ENCODE peak calls at places on chromosome 21, in five cellular contexts. N, J, I, L and U are unnamed samples.

GRCh38 chr21:31220567-31220966 is 123.5 kb downstream of the TIAM1 start:
- DNase-seq in N (peak; percentile 38), J (peak; percentile 20), I (no peak), L (no peak), U (no peak)

GRCh38 chr21:28834335-28835238 is 158.1 kb downstream of the LTN1 start:
- DNase-seq in N (no peak), J (no peak), I (no peak), L (no peak), U (no peak)

GRCh38 chr21:21188513-21189188 is 190.4 kb downstream of the NCAM2 start:
- DNase-seq in N (no peak), J (no peak), I (no peak), L (no peak), U (no peak)

GRCh38 chr21:44027607-44028286 is 15.6 kb downstream of the TRAPPC10 start:
- DNase-seq in N (no peak), J (no peak), I (no peak), L (no peak), U (no peak)

GRCh38 chr21:42079939-42080787 is 9.0 kb downstream of the UMODL1 start:
- DNase-seq in N (no peak), J (peak; percentile 42), I (no peak), L (no peak), U (no peak)

GRCh38 chr21:42757826-42758655 is 104.6 kb downstream of the PDE9A start:
- DNase-seq in N (no peak), J (no peak), I (peak; percentile 34), L (no peak), U (no peak)

GRCh38 chr21:40254540-40255455 is 387.6 kb downstream of the PCP4 start:
- DNase-seq in N (no peak), J (no peak), I (no peak), L (no peak), U (no peak)

GRCh38 chr21:44578371-44579055 is 1.9 kb downstream of the KRTAP10-5 start:
- DNase-seq in N (no peak), J (no peak), I (peak; percentile 15), L (no peak), U (peak; percentile 23)

GRCh38 chr21:39386194-39386593 is 37.3 kb upstream of the HMGN1 start:
- DNase-seq in N (no peak), J (no peak), I (no peak), L (peak; percentile 49), U (peak; percentile 38)

DNA sequence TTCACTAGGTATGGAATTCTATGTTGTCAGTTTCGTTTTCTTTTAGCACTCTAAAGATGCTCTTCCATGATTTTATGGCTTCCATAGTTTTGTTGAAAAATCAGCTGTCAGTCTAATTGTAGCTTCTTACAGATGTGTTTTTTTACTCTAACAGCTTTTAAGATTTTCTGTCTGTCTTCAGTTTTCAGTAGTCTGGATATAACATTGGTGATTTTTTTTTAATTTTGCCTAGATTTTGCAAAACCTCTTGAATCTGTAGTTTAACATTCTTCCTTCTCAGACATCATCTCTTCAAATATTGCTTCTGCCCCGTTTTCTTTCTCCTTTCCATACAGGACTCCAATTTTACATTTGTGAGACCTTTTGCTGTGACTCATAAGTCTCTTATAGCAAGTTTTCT is 17.9 kb upstream of the DYRK1A start:
- DNase-seq in N (no peak), J (no peak), I (no peak), L (no peak), U (no peak)
- H3K9me3 ChIP-seq in N (peaks cover 5% of the 10 kb centered on the region), J (peaks cover 63% of the 10 kb centered on the region), I (peaks cover 25% of the 10 kb centered on the region), L (peaks cover 3% of the 10 kb centered on the region), U (no peaks in the 10 kb centered on the region)

GRCh38 chr21:46092026-46092764 is 5.7 kb upstream of the COL6A2 start:
- DNase-seq in N (no peak), J (peak; percentile 98), I (no peak), L (peak; percentile 49), U (peak; percentile 77)

GRCh38 chr21:46091631-46092025 is 6.3 kb upstream of the COL6A2 start:
- DNase-seq in N (no peak), J (no peak), I (no peak), L (no peak), U (no peak)

GRCh38 chr21:46093668-46094400 is 4.1 kb upstream of the COL6A2 start:
- DNase-seq in N (no peak), J (no peak), I (no peak), L (peak; percentile 10), U (no peak)

GRCh38 chr21:46094401-46095105 is 3.4 kb upstream of the COL6A2 start:
- DNase-seq in N (no peak), J (no peak), I (no peak), L (no peak), U (no peak)

GRCh38 chr21:46092811-46093667 is 4.9 kb upstream of the COL6A2 start:
- DNase-seq in N (no peak), J (no peak), I (no peak), L (no peak), U (peak; percentile 18)
- H3K27ac ChIP-seq in N (no peak overlapping the region), J (no peak overlapping the region), I (peak overlapping the region; percentile 70), L (peak overlapping the region; percentile 79), U (peak overlapping the region; percentile 13)

DNA sequence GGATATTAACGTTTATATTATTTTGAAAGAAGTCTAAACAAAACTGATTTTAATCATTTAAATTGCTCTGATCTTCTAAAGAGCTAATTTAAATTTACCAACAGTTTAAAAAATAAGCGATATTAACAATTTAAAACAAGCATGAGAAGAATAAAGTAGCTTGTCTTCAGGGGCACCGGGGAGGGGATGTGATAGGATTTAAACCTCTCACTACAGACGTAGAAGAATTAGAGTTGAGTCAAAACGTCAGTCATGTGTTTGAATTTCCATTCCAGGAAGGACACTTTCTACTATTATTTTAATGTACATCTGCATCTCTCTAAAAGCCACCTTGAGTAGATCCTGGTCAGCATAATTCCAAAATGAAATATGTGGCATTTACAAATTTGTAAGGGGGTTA is 58.2 kb upstream of the TPTE start:
- DNase-seq in N (no peak), J (no peak), I (no peak), L (no peak), U (no peak)
- H3K9me3 ChIP-seq in N (peaks cover 15% of the 10 kb centered on the region), J (peaks cover 63% of the 10 kb centered on the region), I (peaks cover 9% of the 10 kb centered on the region), L (peaks cover 15% of the 10 kb centered on the region), U (no peaks in the 10 kb centered on the region)

DNA sequence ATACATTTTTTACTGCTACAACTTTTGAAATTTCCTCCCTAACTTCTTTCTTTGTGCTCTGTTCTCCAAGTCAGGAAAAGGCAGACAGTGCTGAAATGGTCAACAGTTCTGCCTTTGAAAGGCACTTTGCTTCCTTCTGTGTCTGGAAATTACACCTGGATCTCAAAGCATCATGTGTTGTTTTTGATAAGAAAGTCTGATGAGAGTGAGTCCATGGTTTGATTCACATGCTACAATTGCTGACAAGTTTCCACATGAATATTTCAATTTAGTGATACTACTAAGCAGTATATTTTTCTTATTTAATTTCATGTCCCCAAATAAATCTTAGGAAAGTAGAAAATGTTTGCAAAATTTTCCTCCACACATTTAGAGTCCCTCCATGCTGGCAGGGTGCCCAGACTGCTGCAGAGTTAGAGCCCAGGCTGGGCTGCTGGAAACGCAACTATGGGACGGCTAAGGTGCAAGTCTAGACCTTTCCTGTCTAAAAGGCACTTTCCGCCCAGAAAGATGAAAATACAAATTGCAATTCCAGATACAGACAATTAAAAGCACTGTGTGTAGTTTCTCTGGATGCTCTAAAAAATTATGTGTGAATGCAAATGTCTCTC is 96.6 kb upstream of the RUNX1 start:
- DNase-seq in N (no peak), J (no peak), I (no peak), L (peak; percentile 16), U (peak; percentile 71)
- H3K27ac ChIP-seq in N (no peak overlapping the region), J (no peak overlapping the region), I (no peak overlapping the region), L (no peak overlapping the region), U (no peak overlapping the region)

DNA sequence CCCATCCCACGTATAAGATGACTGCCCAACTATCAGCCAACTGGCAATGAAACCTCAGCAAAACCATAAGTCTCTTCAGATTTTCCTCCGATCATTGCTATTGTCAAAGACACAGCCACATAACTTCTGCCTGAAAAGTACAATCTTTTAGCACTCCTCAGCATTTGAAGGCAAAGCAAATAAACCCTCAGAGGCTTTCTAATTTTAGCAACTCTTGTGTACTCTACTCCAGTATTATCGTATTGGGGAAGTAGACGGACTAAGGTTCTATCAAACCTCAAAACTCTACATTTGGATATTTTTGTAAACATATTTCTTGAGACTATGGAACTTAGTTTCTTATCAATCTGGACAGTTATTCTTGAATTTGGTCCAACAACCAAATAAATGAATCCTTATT is 1206.2 kb upstream of the NCAM2 start:
- DNase-seq in N (no peak), J (no peak), I (no peak), L (no peak), U (no peak)
- H3K9me3 ChIP-seq in N (no peaks in the 10 kb centered on the region), J (no peaks in the 10 kb centered on the region), I (no peaks in the 10 kb centered on the region), L (no peaks in the 10 kb centered on the region), U (no peaks in the 10 kb centered on the region)

DNA sequence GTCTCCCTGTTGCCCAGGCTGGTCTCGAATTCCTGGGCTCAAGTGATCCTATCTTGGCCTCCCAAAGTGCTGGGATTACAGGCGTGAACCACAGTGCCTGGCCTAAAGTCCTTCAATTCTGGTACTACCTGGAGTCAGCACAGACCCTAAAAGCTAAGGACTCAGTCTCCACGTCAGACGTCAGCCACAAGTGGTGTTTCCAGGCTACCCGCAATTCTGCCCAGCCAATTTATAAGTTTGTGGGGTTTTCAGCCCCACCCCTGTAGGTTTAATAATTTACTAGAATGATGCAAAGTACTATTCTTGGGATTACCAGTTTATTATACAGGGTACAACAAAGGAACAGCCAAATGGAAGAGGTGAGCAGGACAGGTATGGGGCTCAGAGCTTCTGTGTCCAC is 10.6 kb upstream of the DIP2A start:
- DNase-seq in N (no peak), J (no peak), I (no peak), L (no peak), U (no peak)
- H3K27ac ChIP-seq in N (no peak overlapping the region), J (no peak overlapping the region), I (no peak overlapping the region), L (no peak overlapping the region), U (no peak overlapping the region)